ENCODE peak calls at places on chromosomes 4 and X, in ten cellular contexts. D is NCI-H748 treated with DMSO at 0.1 percent for 48 hours; H is iPS-NIHi11; W is effector memory CD4-positive, alpha-beta T cell; M is NCI-H1105; E is activated CD8-positive, alpha-beta memory T cell treated with anti-CD3 and anti-CD28 coated beads for 4 hours; Z is stimulated activated CD8-positive, alpha-beta memory T cell treated with anti-CD3 and anti-CD28 coated beads, Interleukin-2, amount 100 ng/mL, for 48 hours; G is ascending aorta; O is kidney glomerular epithelial cell; S is ovary. J is an unnamed sample.
A peak's percentile ranks its signal among the peaks of the same experiment; 100 is the strongest.

GRCh38 chrX:39755152-39756032 is 342.4 kb downstream of the BCOR start:
- DNase-seq in D (no peak), Z (no peak), M (peak; percentile 14), E (no peak), G (peak; percentile 74), O (peak; percentile 75), H (peak; percentile 35), W (no peak), S (peak; percentile 75), J (no peak)

GRCh38 chr4:48813984-48814383 is 16.9 kb upstream of the OCIAD1 start:
- DNase-seq in M (peak; percentile 8), E (no peak), Z (no peak), H (no peak), O (no peak), W (no peak), D (no peak), S (no peak), G (no peak), J (no peak)

GRCh38 chr4:2817701-2818350 is 24.9 kb downstream of the SH3BP2 start:
- DNase-seq in E (no peak), O (no peak), W (no peak), G (no peak), D (no peak), H (peak; percentile 99), S (no peak), M (no peak), Z (no peak), J (no peak)

GRCh38 chrX:115960440-115961084 is 210.0 kb upstream of the AGTR2 start:
- DNase-seq in O (no peak), E (no peak), G (no peak), H (no peak), M (no peak), W (no peak), Z (no peak), S (no peak), D (peak; percentile 76), J (no peak)

GRCh38 chr4:189374176-189374575 is 566.5 kb upstream of the FRG1 start:
- DNase-seq in Z (no peak), O (no peak), E (no peak), H (no peak), G (no peak), M (no peak), S (no peak), D (no peak), W (no peak), J (no peak)

GRCh38 chrX:19579485-19579884 is 64.2 kb upstream of the MAP3K15 start:
- DNase-seq in D (no peak), O (peak; percentile 67), Z (no peak), H (no peak), W (no peak), S (no peak), G (no peak), E (no peak), M (no peak), J (no peak)

GRCh38 chrX:153725039-153725831 is 579 bp downstream of the ABCD1 start:
- DNase-seq in Z (no peak), S (no peak), O (no peak), H (peak; percentile 32), W (no peak), E (no peak), M (no peak), D (no peak), G (no peak), J (no peak)

GRCh38 chr4:54091637-54092404 is 8.1 kb upstream of the GSX2 start:
- DNase-seq in W (peak; percentile 60), Z (peak; percentile 51), S (peak; percentile 80), D (peak; percentile 50), O (peak; percentile 81), E (peak; percentile 55), M (peak; percentile 17), G (no peak), H (peak; percentile 53), J (no peak)

GRCh38 chr4:139709660-139710059 is 44.0 kb downstream of the MGST2 start:
- DNase-seq in Z (no peak), O (no peak), S (no peak), E (no peak), D (no peak), G (no peak), H (no peak), M (no peak), W (no peak), J (no peak)

GRCh38 chr4:121454251-121454979 is 73.6 kb upstream of the QRFPR start:
- DNase-seq in E (no peak), S (no peak), Z (no peak), G (no peak), D (no peak), W (no peak), O (peak; percentile 36), H (peak; percentile 16), M (no peak), J (no peak)

GRCh38 chrX:47513697-47514085 is 30.7 kb upstream of the ZNF41 start:
- DNase-seq in M (no peak), W (no peak), O (no peak), D (no peak), Z (no peak), G (no peak), H (no peak), S (no peak), E (no peak), J (no peak)

GRCh38 chr4:18593297-18594002 is 571.9 kb upstream of the LCORL start:
- DNase-seq in G (no peak), H (peak; percentile 80), W (peak; percentile 4), O (peak; percentile 40), M (peak; percentile 65), Z (no peak), E (peak; percentile 2), S (peak; percentile 28), D (peak; percentile 76), J (no peak)

GRCh38 chrX:16664626-16665025 is 14.7 kb downstream of the S100G start:
- DNase-seq in D (no peak), H (no peak), W (no peak), M (no peak), G (no peak), O (no peak), S (no peak), Z (no peak), E (no peak), J (no peak)

GRCh38 chr4:168993724-168994510 is 16.1 kb downstream of the CBR4 start:
- DNase-seq in D (no peak), W (no peak), S (peak; percentile 31), E (no peak), M (no peak), G (no peak), Z (no peak), H (no peak), O (no peak), J (no peak)

GRCh38 chrX:19065535-19065934 is 56.7 kb downstream of the ADGRG2 start:
- DNase-seq in O (no peak), E (no peak), G (no peak), S (no peak), H (no peak), Z (no peak), D (no peak), M (no peak), W (no peak), J (no peak)

GRCh38 chr4:113499696-113500095 is 261.8 kb downstream of the CAMK2D start:
- DNase-seq in S (no peak), G (no peak), H (no peak), E (no peak), D (no peak), W (no peak), Z (no peak), M (no peak), O (peak; percentile 20), J (no peak)

J was measured in cerebellar nuclear complex.